ENCODE peak calls at places on chromosomes 1 and 21, in nine cellular contexts. U is HL-60, C is thoracic aorta, Y is testis, K is brain microvascular endothelial cell, J is lower lobe of right lung, F is colonic mucosa, A is heart right ventricle, X is right atrium auricular region. N is an unnamed sample.
A peak's percentile ranks its signal among the peaks of the same experiment; 100 is the strongest.

GRCh38 chr21:14734191-14734590 is 188.1 kb upstream of the SAMSN1 start:
- DNase-seq in C (no peak), U (peak; percentile 9), K (no peak), F (no peak), X (no peak), Y (no peak), A (no peak), J (no peak), N (no peak)

GRCh38 chr1:154745286-154745731 is 124.8 kb downstream of the KCNN3 start:
- DNase-seq in A (peak; percentile 72), K (no peak), F (no peak), J (no peak), X (no peak), U (peak; percentile 41), C (no peak), Y (no peak), N (no peak)

GRCh38 chr1:150578278-150579109 is 916 bp downstream of the MCL1 start:
- DNase-seq in J (no peak), F (peak; percentile 72), A (peak; percentile 88), X (no peak), K (peak; percentile 82), U (peak; percentile 15), C (peak; percentile 54), Y (peak; percentile 45), N (no peak)

GRCh38 chr1:159960721-159961381 is 6.8 kb upstream of the SLAMF9 start:
- DNase-seq in Y (no peak), K (peak; percentile 7), F (peak; percentile 81), X (peak; percentile 95), C (no peak), J (no peak), A (no peak), U (no peak), N (peak; percentile 58)

GRCh38 chr1:25971882-25972180 is 26.0 kb downstream of the PAFAH2 start:
- DNase-seq in Y (no peak), X (no peak), J (no peak), A (no peak), F (no peak), C (no peak), U (no peak), K (no peak), N (no peak)

GRCh38 chr1:241229216-241229615 is 127.8 kb downstream of the RGS7 start:
- DNase-seq in X (no peak), Y (no peak), C (no peak), F (peak; percentile 74), K (no peak), U (no peak), J (no peak), A (no peak), N (no peak)

GRCh38 chr1:58858344-58858673 is 74.5 kb upstream of the JUN start:
- DNase-seq in Y (no peak), F (no peak), K (no peak), A (no peak), U (no peak), X (no peak), J (no peak), C (no peak), N (no peak)

GRCh38 chr1:20440785-20441200 is 45.2 kb downstream of the CAMK2N1 start:
- DNase-seq in Y (peak; percentile 76), X (no peak), C (no peak), K (peak; percentile 44), U (peak; percentile 38), A (peak; percentile 42), F (peak; percentile 63), J (no peak), N (no peak)

GRCh38 chr1:222910699-222911098 is 95.9 kb downstream of the DISP1 start:
- DNase-seq in U (no peak), A (no peak), F (no peak), K (peak; percentile 36), J (no peak), X (no peak), C (no peak), Y (no peak), N (no peak)

GRCh38 chr21:38985423-38986378 is 180.0 kb downstream of the ETS2 start:
- DNase-seq in J (peak; percentile 67), K (peak; percentile 60), F (peak; percentile 48), C (peak; percentile 31), X (peak; percentile 79), Y (peak; percentile 81), A (peak; percentile 75), U (peak; percentile 89), N (peak; percentile 68)

GRCh38 chr1:228006793-228007053 is at the start of gene WNT3A:
- DNase-seq in U (no peak), X (no peak), F (no peak), A (no peak), Y (no peak), K (no peak), C (no peak), J (no peak), N (no peak)

GRCh38 chr1:8992936-8993687 is 33.1 kb downstream of the SLC2A7 start:
- DNase-seq in J (no peak), C (no peak), F (no peak), Y (no peak), K (no peak), U (no peak), X (no peak), A (no peak), N (no peak)
- TF ChIP-seq CTCF in J (no peak), C (no peak), F (no peak), Y (no peak), K (peak; percentile 40), U (no peak), X (no peak), A (no peak), N (no peak)

DNA sequence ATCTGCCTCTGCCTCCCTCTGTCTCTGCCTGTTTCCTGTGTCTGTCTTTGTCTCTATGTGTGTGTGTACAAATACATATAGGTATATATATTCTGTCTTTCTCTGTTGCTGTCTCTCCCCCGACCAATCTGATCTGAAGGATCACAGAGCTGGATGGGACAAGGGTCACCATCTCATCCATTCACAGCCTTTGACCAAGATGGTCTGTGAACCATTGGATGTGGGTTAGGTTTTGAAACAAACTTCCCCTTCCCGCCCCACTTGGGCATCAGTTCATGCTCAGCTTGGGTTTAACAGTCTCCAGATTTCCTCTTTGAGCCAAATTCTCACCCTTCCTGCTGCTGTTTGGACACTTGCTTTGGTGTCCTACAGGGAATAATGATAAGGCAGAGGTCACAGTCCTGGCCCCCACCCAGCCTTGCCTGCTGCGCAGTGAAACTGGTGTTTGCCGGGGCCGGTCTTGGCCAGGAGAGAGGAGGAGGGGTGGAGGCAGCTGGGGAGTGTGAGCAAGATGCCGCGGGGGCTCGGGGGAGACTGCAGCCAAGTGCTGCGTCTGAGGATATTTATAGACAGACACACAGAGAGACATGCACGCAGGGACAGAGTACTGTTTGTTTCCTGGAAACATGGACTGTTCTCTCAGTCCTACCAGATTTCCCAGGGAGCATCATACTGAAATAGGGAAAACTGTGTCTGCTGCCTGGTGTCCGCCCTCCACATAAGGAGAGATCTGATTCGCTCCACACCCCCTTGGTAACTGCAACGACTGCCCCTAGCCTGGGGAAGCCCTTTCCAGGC is 27.0 kb upstream of the BTG2 start:
- DNase-seq in Y (peak; percentile 95), C (peak; percentile 90), K (peak; percentile 60), A (peak; percentile 96), F (peak; percentile 79), J (peak; percentile 73), X (peak; percentile 99), U (peak; percentile 57), N (peak; percentile 91)
- H3K4me3 ChIP-seq in Y (no peak overlapping the region), C (peak overlapping the region; percentile 42), K (peak overlapping the region; percentile 29), A (peak overlapping the region; percentile 20), F (no peak overlapping the region), J (no peak overlapping the region), X (no peak overlapping the region), U (no peak overlapping the region), N (no peak overlapping the region)

DNA sequence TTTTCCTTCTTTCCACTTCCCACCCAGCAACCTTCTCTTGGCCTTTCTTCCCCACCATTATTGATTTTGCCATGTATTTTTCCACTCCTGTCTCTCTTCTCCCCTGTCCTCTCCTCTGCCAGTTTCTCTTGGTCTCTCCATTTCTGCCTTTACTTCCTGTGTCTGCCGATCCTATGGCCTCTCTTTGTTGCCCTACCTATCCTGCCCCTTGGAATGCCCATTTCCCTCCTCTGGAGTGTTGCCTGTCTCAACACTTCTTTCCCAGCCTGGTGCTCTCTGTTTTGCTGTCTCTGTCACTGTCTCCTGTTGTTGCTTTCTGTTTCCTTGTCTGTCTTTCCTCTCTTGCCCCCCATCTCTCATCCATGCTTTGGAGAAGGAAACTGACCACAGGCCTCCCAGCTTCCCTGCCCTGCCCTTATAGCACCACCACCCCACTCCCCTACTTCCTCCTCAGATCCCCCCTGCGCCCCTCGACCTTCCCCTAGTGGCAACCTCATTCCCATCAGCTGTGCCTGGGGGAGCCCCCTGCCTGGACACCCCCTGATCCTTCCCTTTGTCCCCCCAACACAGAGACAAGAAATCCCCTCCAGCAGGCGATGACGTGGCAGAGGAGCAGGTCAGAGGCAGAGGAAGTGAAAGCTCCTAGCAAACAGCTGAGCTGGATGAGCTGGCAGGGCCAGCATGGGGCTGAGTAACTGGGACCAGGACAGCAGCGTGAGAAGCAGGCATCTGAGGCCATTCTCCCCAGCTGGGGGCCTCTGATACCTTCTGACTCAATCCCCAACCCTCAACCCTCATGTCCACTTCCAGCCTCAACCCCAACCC is 6.6 kb upstream of the ETV3L start:
- DNase-seq in A (peak; percentile 23), F (no peak), X (peak; percentile 65), U (no peak), K (peak; percentile 91), J (peak; percentile 63), C (no peak), Y (no peak), N (no peak)
- H3K27ac ChIP-seq in A (no peak overlapping the region), F (no peak overlapping the region), X (no peak overlapping the region), U (no peak overlapping the region), K (peak overlapping the region; percentile 80), J (no peak overlapping the region), C (no peak overlapping the region), Y (no peak overlapping the region), N (no peak overlapping the region)

GRCh38 chr1:198175418-198176170 is 18.8 kb downstream of the NEK7 start:
- DNase-seq in X (no peak), F (no peak), Y (no peak), U (no peak), A (no peak), C (no peak), J (no peak), K (peak; percentile 38), N (no peak)

GRCh38 chr1:198178615-198179014 is 21.8 kb downstream of the NEK7 start:
- DNase-seq in K (no peak), J (no peak), U (no peak), C (no peak), X (no peak), A (no peak), F (no peak), Y (no peak), N (no peak)

GRCh38 chr1:198173832-198174231 is 17.0 kb downstream of the NEK7 start:
- DNase-seq in Y (no peak), A (no peak), K (no peak), F (no peak), X (no peak), C (no peak), J (no peak), U (no peak), N (no peak)

GRCh38 chr1:198174297-198174696 is 17.5 kb downstream of the NEK7 start:
- DNase-seq in C (no peak), A (no peak), U (no peak), X (no peak), F (no peak), Y (no peak), J (no peak), K (no peak), N (no peak)

DNA sequence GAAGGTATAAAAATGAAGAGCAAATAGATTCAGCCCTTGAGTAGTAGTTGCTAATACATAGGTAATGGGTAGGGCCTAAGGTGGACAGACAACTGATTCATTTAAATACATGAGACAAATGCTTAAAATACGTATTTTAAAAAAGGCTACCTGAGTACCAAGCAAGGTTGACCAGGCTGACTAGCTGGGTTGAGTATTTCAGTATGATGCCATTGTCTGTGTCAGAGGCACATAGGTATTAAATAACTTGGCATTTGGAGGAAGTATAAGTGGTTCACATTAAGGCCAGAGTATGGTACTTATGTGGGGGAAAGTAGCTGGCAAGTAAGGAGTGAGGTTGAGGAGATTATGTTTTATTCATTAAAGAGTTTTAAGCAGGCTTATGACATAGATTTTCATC is 19.4 kb downstream of the NEK7 start:
- DNase-seq in C (no peak), X (no peak), K (no peak), U (no peak), J (no peak), Y (no peak), F (no peak), A (no peak), N (no peak)
- TF ChIP-seq CTCF in C (no peak), X (no peak), K (no peak), U (no peak), J (no peak), Y (no peak), F (no peak), A (no peak), N (no peak)

N was measured in tibial nerve.